ENCODE peak calls at places on chromosomes 13 and 19, in four cellular contexts. E is heart left ventricle; S is cardiac muscle cell; V is CD4-positive, alpha-beta T cell. D is an unnamed sample.
A peak's percentile ranks its signal among the peaks of the same experiment; 100 is the strongest.

GRCh38 chr13:59409651-59410200 is 754.0 kb downstream of the DIAPH3 start:
- DNase-seq in V (no peak), S (no peak), E (no peak), D (no peak)

GRCh38 chr13:85266331-85266730 is 532.9 kb downstream of the SLITRK6 start:
- DNase-seq in S (no peak), V (no peak), E (no peak), D (no peak)

GRCh38 chr19:10553943-10554381 is 10.3 kb downstream of the ATG4D start:
- DNase-seq in S (no peak), V (peak; percentile 48), E (no peak), D (no peak)

GRCh38 chr19:2927032-2927430 is 17.7 kb downstream of the ZNF77 start:
- DNase-seq in V (no peak), S (no peak), E (no peak), D (no peak)

GRCh38 chr13:73300718-73301425 is 242.1 kb downstream of the KLF5 start:
- DNase-seq in V (no peak), E (no peak), S (no peak), D (no peak)

GRCh38 chr19:1132625-1133383 is 29.0 kb downstream of the GPX4 start:
- DNase-seq in E (no peak), V (no peak), S (no peak), D (no peak)

GRCh38 chr13:75263741-75264407 is 218.1 kb downstream of the TBC1D4 start:
- DNase-seq in S (no peak), E (no peak), V (no peak), D (no peak)

GRCh38 chr19:46946611-46947238 is 72.9 kb upstream of the NPAS1 start:
- DNase-seq in E (no peak), V (no peak), S (no peak), D (no peak)

GRCh38 chr13:109191422-109191821 is 562.0 kb downstream of the MYO16 start:
- DNase-seq in E (peak; percentile 85), S (no peak), V (no peak), D (no peak)

GRCh38 chr19:32997716-32998355 is 25.8 kb downstream of the FAAP24 start:
- DNase-seq in S (no peak), V (no peak), E (no peak), D (no peak)

GRCh38 chr19:55113570-55114039 is 3.8 kb downstream of the PPP1R12C start:
- DNase-seq in S (peak; percentile 83), V (no peak), E (peak; percentile 97), D (peak; percentile 59)

GRCh38 chr13:41148421-41149283 is 16.1 kb upstream of the KBTBD6 start:
- DNase-seq in S (no peak), V (no peak), E (no peak), D (no peak)

DNA sequence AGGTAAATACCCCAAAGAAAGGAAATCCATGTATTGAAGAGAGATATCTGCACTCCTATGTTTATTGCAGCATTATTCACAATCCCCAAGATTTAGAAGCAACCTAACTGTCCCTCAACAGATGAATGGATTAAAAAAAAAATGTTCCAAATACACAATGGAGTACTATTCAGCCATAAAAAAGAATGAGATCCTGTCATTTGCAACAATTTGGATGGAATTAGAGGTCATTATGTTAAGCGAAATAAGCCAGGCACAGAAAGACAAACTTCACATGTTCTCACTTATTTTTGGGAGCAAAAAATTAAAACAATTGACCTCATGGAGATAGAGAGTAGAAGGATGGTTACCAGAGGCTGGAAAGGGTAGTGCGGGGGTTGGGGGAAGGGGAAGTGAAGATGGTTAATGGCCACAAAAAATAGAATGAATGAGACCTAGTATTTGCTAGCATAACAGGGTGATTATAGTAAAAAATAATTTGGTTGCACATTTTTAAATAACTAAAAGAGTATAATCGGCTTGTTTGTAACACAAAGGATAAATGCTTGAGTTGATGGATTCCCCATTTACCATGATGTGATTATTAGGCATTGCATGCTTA is 9.7 kb upstream of the ZNF709 start:
- DNase-seq in S (no peak), E (no peak), V (no peak), D (no peak)
- H3K27ac ChIP-seq in S (peak overlapping the region; percentile 95), E (peak overlapping the region; percentile 90), V (no peak overlapping the region), D (no peak overlapping the region)

GRCh38 chr13:95298169-95298940 is 2.9 kb downstream of the ABCC4 start:
- DNase-seq in V (no peak), S (no peak), E (no peak), D (no peak)
- H3K27ac ChIP-seq in V (no peak overlapping the region), S (no peak overlapping the region), E (peak overlapping the region; percentile 42), D (no peak overlapping the region)

DNA sequence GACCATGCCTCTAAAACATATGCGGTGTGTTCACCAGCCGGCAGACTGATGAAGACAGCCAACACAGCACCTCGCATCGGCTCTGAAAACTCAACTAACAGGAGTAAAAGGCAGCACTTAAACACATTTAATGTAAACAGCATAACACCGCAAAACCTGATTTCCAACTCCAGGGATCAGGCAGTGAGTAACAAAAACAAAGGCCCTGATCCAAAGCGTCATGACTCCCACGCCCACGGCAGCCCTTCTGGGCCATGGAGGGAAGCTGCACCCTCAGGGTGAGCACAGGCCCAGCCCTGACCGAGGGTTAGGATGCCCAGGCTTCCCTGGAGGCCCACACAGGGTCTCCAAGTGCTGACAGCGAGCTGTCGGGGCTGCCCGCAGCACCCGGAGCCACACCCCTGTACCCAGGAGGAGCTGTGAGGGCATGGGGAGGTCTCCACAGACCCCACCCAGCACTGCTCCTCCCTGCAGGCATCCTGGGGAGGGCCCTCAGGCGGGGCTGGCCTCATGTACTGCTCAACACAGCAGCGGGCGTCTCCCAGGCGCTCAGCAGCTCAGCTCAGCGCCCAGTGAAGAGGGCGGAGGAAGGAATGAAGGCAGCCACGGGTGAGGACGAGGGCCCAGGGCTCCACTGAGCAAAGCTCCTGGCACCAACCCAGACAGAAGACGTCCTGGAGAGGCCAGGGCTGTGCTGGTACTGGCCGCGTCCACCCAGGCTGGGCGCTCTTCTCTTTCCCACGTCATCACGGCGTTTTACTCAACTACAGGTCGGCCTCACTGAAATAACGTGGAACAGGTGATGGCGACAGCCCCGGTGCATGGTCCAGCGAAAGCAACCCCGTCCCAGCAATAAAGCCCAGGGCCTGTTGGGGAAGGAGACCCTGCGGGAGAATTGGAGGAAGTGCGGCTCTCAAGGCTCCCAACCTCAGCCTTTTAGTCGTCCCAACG is 53.6 kb downstream of the RASA3 start:
- DNase-seq in E (peak; percentile 57), V (no peak), S (no peak), D (no peak)
- H3K27ac ChIP-seq in E (peak overlapping the region; percentile 31), V (peak overlapping the region; percentile 27), S (no peak overlapping the region), D (no peak overlapping the region)

GRCh38 chr19:14661372-14661924 is 13.2 kb downstream of the ADGRE3 start:
- DNase-seq in E (no peak), V (no peak), S (no peak), D (no peak)
- H3K27ac ChIP-seq in E (no peak overlapping the region), V (no peak overlapping the region), S (no peak overlapping the region), D (no peak overlapping the region)

GRCh38 chr13:114048463-114048862 is 74.6 kb upstream of the C13orf46 start:
- DNase-seq in S (no peak), E (peak; percentile 27), V (no peak), D (no peak)

GRCh38 chr13:114045113-114045735 is 71.3 kb upstream of the C13orf46 start:
- DNase-seq in S (no peak), E (no peak), V (no peak), D (no peak)

GRCh38 chr13:114044486-114044885 is 70.6 kb upstream of the C13orf46 start:
- DNase-seq in S (no peak), E (no peak), V (no peak), D (no peak)

GRCh38 chr13:114047358-114047881 is 73.5 kb upstream of the C13orf46 start:
- DNase-seq in E (no peak), V (no peak), S (no peak), D (peak; percentile 36)

DNA sequence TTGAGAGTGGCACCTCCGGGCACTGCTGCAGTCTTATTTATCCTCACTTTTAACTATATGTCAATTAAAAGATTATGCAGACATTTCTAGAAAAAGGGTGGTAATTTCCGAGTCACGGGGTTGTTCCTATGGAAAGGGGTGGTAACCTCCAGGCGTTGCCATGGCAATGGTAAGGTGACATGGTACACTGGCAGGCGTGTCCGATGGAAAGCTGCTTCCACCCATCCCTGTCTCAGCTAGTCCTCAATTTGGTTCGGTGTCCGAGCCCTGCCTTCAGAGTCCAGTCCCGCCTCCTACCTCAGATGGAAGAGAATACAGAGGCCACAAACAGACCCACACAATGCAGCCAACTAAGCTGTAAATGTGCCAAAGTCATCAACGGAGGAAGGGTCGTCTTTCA is 72.6 kb upstream of the C13orf46 start:
- DNase-seq in V (no peak), S (no peak), E (no peak), D (no peak)
- H3K27ac ChIP-seq in V (no peak overlapping the region), S (no peak overlapping the region), E (no peak overlapping the region), D (no peak overlapping the region)

GRCh38 chr19:50195224-50195623 is 8.2 kb upstream of the MYH14 start:
- DNase-seq in V (no peak), E (no peak), S (no peak), D (no peak)

GRCh38 chr19:50199254-50199545 is 4.2 kb upstream of the MYH14 start:
- DNase-seq in E (no peak), S (no peak), V (no peak), D (no peak)

GRCh38 chr19:50197348-50197747 is 6.1 kb upstream of the MYH14 start:
- DNase-seq in S (no peak), E (no peak), V (no peak), D (no peak)

GRCh38 chr19:50196322-50196932 is 7.0 kb upstream of the MYH14 start:
- DNase-seq in S (no peak), E (no peak), V (no peak), D (no peak)

GRCh38 chr19:50198431-50199253 is 4.8 kb upstream of the MYH14 start:
- DNase-seq in V (no peak), E (peak; percentile 68), S (no peak), D (no peak)
- H3K27ac ChIP-seq in V (no peak overlapping the region), E (peak overlapping the region; percentile 63), S (no peak overlapping the region), D (no peak overlapping the region)

GRCh38 chr19:38318595-38319142 is 976 bp upstream of the KCNK6 start:
- DNase-seq in S (no peak), V (no peak), E (peak; percentile 66), D (no peak)
- H3K27ac ChIP-seq in S (no peak overlapping the region), V (no peak overlapping the region), E (peak overlapping the region; percentile 83), D (peak overlapping the region; percentile 64)